ENCODE peak calls at places on chromosomes 3 and 15, in seven cellular contexts. Y is NCI-H524; A is mucosa of gallbladder; T is hypothalamus; X is DMS53; H is NCI-H1436; O is stimulated activated CD8-positive, alpha-beta memory T cell treated with anti-CD3 and anti-CD28 coated beads, Interleukin-15, amount 100 ng/mL, for 1 hour. G is an unnamed sample.

GRCh38 chr3:176737480-176738147 is 459.7 kb downstream of the TBL1XR1 start:
- DNase-seq in Y (no peak), A (no peak), T (no peak), X (no peak), H (no peak), O (no peak), G (no peak)

GRCh38 chr3:119557874-119558264 is 1.5 kb downstream of the CD80 start:
- DNase-seq in Y (no peak), A (no peak), T (no peak), X (no peak), H (no peak), O (no peak), G (no peak)

GRCh38 chr3:40877651-40878463 is 321.4 kb upstream of the CTNNB1 start:
- DNase-seq in Y (no peak), A (peak), T (peak), X (no peak), H (no peak), O (no peak), G (peak)

GRCh38 chr3:187746479-187747335 is 1.4 kb upstream of the BCL6 start:
- DNase-seq in Y (no peak), A (no peak), T (no peak), X (peak), H (no peak), O (no peak), G (no peak)

GRCh38 chr15:26166429-26166828 is 303.3 kb upstream of the ATP10A start:
- DNase-seq in Y (no peak), A (no peak), T (no peak), X (no peak), H (no peak), O (no peak), G (no peak)

GRCh38 chr3:109731639-109732473 is 394.5 kb upstream of the DPPA4 start:
- DNase-seq in Y (peak), A (peak), T (no peak), X (peak), H (peak), O (peak), G (peak)

GRCh38 chr3:14435175-14436011 is 33.0 kb downstream of the SLC6A6 start:
- DNase-seq in Y (no peak), A (no peak), T (no peak), X (no peak), H (no peak), O (no peak), G (no peak)

GRCh38 chr3:16058511-16058910 is 116.0 kb upstream of the GALNT15 start:
- DNase-seq in Y (no peak), A (no peak), T (no peak), X (no peak), H (no peak), O (no peak), G (no peak)

GRCh38 chr3:41640076-41640475 is 321.8 kb downstream of the ULK4 start:
- DNase-seq in Y (no peak), A (no peak), T (no peak), X (no peak), H (no peak), O (no peak), G (no peak)

GRCh38 chr15:42289166-42289565 is 15.9 kb upstream of the TMEM87A start:
- DNase-seq in Y (no peak), A (no peak), T (no peak), X (no peak), H (no peak), O (no peak), G (no peak)

GRCh38 chr15:100113351-100114075 is 228.3 kb downstream of the ADAMTS17 start:
- DNase-seq in Y (no peak), A (no peak), T (no peak), X (no peak), H (no peak), O (no peak), G (no peak)

GRCh38 chr3:195817578-195818135 is 5.9 kb upstream of the MUC4 start:
- DNase-seq in Y (no peak), A (no peak), T (no peak), X (no peak), H (no peak), O (no peak), G (no peak)

GRCh38 chr3:64627471-64628321 is 60.1 kb downstream of the ADAMTS9 start:
- DNase-seq in Y (no peak), A (no peak), T (no peak), X (peak), H (no peak), O (no peak), G (no peak)

GRCh38 chr3:110894574-110894973 is 177.0 kb upstream of the NECTIN3 start:
- DNase-seq in Y (no peak), A (no peak), T (no peak), X (no peak), H (no peak), O (no peak), G (no peak)

G was measured in colonic mucosa.